ENCODE peak calls at places on chromosomes 11 and 22, in six cellular contexts. T is heart left ventricle, G is left lung, M is left ventricle myocardium inferior, C is colonic mucosa, L is heart right ventricle. V is an unnamed sample.

GRCh38 chr11:66619080-66619554 is 2.7 kb downstream of the RBM14 start:
- DNase-seq in T (no peak), L (no peak), G (no peak), C (no peak), M (no peak), V (no peak)

GRCh38 chr22:46370584-46371373 is 35.3 kb downstream of the TRMU start:
- DNase-seq in G (no peak), C (peak; percentile 54), M (no peak), T (peak; percentile 14), L (peak; percentile 6), V (no peak)

GRCh38 chr22:50074056-50074455 is 11.2 kb downstream of the MLC1 start:
- DNase-seq in L (no peak), C (no peak), M (no peak), G (no peak), T (no peak), V (no peak)

GRCh38 chr22:43446881-43447280 is 35.1 kb downstream of the MPPED1 start:
- DNase-seq in L (no peak), G (no peak), M (no peak), T (no peak), C (no peak), V (peak; percentile 52)

GRCh38 chr11:16028406-16028805 is 327.9 kb downstream of the SOX6 start:
- DNase-seq in M (no peak), G (no peak), T (no peak), C (no peak), L (no peak), V (no peak)

GRCh38 chr11:113084297-113084696 is 123.1 kb downstream of the NCAM1 start:
- DNase-seq in C (no peak), T (no peak), M (no peak), L (no peak), G (no peak), V (no peak)

GRCh38 chr11:103631841-103632240 is 404.6 kb upstream of the DDI1 start:
- DNase-seq in T (no peak), L (no peak), C (no peak), M (no peak), G (no peak), V (no peak)

GRCh38 chr11:42066113-42066512 is 606.7 kb upstream of the LRRC4C start:
- DNase-seq in M (peak; percentile 29), C (no peak), G (no peak), L (no peak), T (peak; percentile 31), V (no peak)

GRCh38 chr11:110430267-110431211 is 791 bp downstream of the FDX1 start:
- DNase-seq in G (peak; percentile 45), T (peak; percentile 25), M (no peak), C (peak; percentile 75), L (peak; percentile 50), V (peak; percentile 49)

GRCh38 chr11:11382858-11383532 is 29.9 kb upstream of the CSNK2A3 start:
- DNase-seq in L (no peak), T (no peak), C (no peak), G (no peak), M (no peak), V (no peak)

GRCh38 chr11:61828629-61829407 is 718 bp downstream of the FADS2 start:
- DNase-seq in T (peak; percentile 77), C (peak; percentile 30), L (peak; percentile 53), G (peak; percentile 56), M (peak; percentile 62), V (peak; percentile 45)

GRCh38 chr11:94417386-94417987 is 16.3 kb upstream of the GPR83 start:
- DNase-seq in T (no peak), M (no peak), G (no peak), C (no peak), L (no peak), V (peak; percentile 24)

GRCh38 chr11:39732002-39732401 is 1727.5 kb downstream of the LRRC4C start:
- DNase-seq in T (no peak), G (no peak), M (no peak), C (no peak), L (no peak), V (no peak)

GRCh38 chr11:88553204-88553603 is 215.7 kb upstream of the CTSC start:
- DNase-seq in G (no peak), M (no peak), L (no peak), T (no peak), C (no peak), V (no peak)

GRCh38 chr11:76175731-76176303 is 30.5 kb downstream of the WNT11 start:
- DNase-seq in M (no peak), T (no peak), C (no peak), L (no peak), G (no peak), V (no peak)

GRCh38 chr11:61956191-61957027 is 6.3 kb downstream of the BEST1 start:
- DNase-seq in G (peak; percentile 30), T (no peak), C (no peak), M (no peak), L (no peak), V (peak; percentile 22)

GRCh38 chr22:35218079-35218478 is 39.2 kb upstream of the HMGXB4 start:
- DNase-seq in M (no peak), G (no peak), L (no peak), C (no peak), T (no peak), V (no peak)

GRCh38 chr11:2204361-2205213 is 33.0 kb upstream of the TH start:
- DNase-seq in L (no peak), G (no peak), T (peak; percentile 14), M (peak; percentile 5), C (peak; percentile 33), V (no peak)

GRCh38 chr22:19133561-19133960 is 2.5 kb downstream of the TSSK2 start:
- DNase-seq in L (no peak), C (no peak), M (no peak), T (no peak), G (no peak), V (no peak)

GRCh38 chr11:4610258-4610935 is 2.4 kb upstream of the TRIM68 start:
- DNase-seq in M (no peak), L (no peak), G (no peak), T (no peak), C (no peak), V (no peak)

GRCh38 chr11:24348908-24349307 is 147.9 kb upstream of the LUZP2 start:
- DNase-seq in C (no peak), T (no peak), M (no peak), G (no peak), L (no peak), V (no peak)

GRCh38 chr22:23237201-23237798 is 57.0 kb downstream of the BCR start:
- DNase-seq in C (no peak), T (peak; percentile 93), L (peak; percentile 77), G (no peak), M (peak; percentile 88), V (peak; percentile 73)

GRCh38 chr22:42929838-42930155 is 72.7 kb upstream of the ARFGAP3 start:
- DNase-seq in L (no peak), M (no peak), T (no peak), G (no peak), C (no peak), V (no peak)

GRCh38 chr11:115916596-115916995 is 412.4 kb upstream of the CADM1 start:
- DNase-seq in C (no peak), G (peak; percentile 46), L (no peak), T (no peak), M (no peak), V (no peak)
- TF ChIP-seq CTCF in C (no peak), G (no peak), L (no peak), T (no peak), M (no peak), V (no peak)

GRCh38 chr11:64290894-64291745 is at the start of gene KCNK4:
- DNase-seq in L (no peak), T (no peak), M (no peak), G (no peak), C (no peak), V (no peak)
- H3K4me3 ChIP-seq in L (peak within 1 kb of the TSS; percentile 25), T (peak within 1 kb of the TSS; percentile 33), M (peak within 1 kb of the TSS; percentile 61), G (peak within 1 kb of the TSS; percentile 14), C (peak within 1 kb of the TSS; percentile 19), V (no peak within 1 kb of the TSS)

GRCh38 chr22:25900390-25900789 is 158.4 kb downstream of the MYO18B start:
- DNase-seq in L (no peak), G (no peak), C (no peak), M (no peak), T (no peak), V (no peak)

GRCh38 chr22:25900880-25901279 is 158.9 kb downstream of the MYO18B start:
- DNase-seq in M (no peak), C (no peak), L (no peak), G (no peak), T (peak; percentile 34), V (no peak)

GRCh38 chr22:25896592-25896991 is 154.6 kb downstream of the MYO18B start:
- DNase-seq in L (no peak), C (no peak), M (no peak), G (no peak), T (no peak), V (no peak)

GRCh38 chr22:25899566-25899965 is 157.6 kb downstream of the MYO18B start:
- DNase-seq in T (no peak), M (no peak), C (no peak), L (no peak), G (no peak), V (no peak)

DNA sequence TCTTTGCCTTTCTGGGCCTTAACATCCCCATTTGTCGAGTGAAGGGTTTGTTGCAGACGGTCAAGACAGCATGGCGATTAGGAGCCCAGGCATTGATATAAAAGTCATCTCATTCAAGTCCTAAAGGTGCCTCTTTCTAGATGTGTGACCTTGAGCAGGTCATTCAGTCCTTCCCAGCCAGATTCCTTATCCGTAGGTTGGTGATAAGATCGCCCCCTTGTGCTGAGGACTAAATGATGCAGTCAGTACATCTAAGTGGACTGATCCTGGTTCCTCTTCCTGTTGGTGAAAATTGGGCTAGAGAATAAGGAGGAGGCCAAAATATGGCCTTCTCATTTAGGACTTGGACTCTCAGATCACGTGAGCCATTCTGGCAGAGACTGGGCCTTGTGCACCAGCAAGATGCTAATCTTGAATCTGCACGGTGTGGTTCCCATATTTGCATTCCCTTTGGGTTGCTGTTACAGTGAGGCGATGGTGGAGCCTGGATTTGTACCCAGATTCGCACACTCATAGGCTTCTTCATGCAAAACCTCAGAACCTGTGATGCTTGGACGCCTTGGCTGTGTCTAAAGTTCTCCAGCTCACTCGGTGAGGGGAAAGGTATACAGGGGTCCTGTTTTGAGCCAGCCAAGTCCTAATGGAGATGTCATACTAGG is 156.8 kb downstream of the MYO18B start:
- DNase-seq in G (no peak), L (no peak), T (no peak), M (no peak), C (no peak), V (no peak)
- TF ChIP-seq CTCF in G (no peak), L (no peak), T (no peak), M (peak; percentile 21), C (no peak), V (no peak)

DNA sequence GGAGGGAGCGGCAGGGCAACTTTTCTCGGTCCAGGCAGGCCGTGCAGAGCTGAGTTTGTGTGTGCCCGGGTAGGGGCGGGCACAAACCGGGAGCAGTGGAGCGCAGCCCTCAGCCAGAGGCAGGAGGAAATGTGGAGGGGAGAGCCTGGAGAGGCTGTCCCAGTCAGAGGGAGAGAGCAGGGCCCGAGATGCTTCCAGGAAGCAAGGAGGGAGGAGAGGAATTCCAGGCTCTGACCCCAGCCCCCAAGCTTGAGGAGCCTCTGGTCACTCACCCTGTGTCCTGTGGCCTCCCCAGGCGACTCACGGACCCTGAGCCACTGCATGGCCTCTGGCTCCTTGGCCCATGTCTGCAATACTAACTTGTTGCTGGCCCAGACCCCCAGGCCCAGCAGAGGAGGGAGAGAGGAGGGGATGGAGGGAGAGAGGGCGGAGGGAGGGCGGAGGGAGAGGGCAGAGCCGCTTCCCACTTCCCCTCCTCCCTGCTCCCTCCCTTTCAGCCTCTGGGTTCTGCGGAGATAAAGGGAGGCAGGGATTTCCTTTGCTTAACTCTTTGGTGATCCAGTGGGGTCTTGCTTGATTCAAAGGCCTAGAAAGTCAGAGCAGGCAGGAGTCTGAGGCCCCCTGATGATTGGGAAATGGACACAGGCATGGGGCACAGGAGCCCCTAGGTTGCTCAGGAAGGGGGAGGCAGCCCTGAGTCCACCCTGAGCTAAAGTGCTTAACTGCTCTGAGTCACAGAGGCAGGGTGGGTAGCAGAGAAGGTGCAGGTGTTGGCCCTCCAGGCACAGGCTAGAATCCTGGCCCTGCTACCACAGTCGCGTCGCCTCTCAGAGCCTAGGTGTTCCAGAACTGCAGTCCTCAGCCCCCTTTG is at the start of gene C1QTNF6:
- DNase-seq in M (peak; percentile 56), G (no peak), L (peak; percentile 66), C (peak; percentile 65), T (peak; percentile 64), V (peak; percentile 53)
- H3K4me3 ChIP-seq in M (peak within 1 kb of the TSS; percentile 58), G (peak within 1 kb of the TSS; percentile 35), L (peak within 1 kb of the TSS; percentile 37), C (peak within 1 kb of the TSS; percentile 14), T (peak within 1 kb of the TSS; percentile 38), V (peak within 1 kb of the TSS; percentile 37)